ENCODE peak calls at places on chromosomes 7 and 10, in eight cellular contexts. K is AG08395; W is adipocyte; L is stromal cell of bone marrow; X is C1 segment of cervical spinal cord; U is Right ventricle myocardium superior; T is dermis microvascular lymphatic vessel endothelial cell; S is stimulated activated CD8-positive, alpha-beta memory T cell treated with anti-CD3 and anti-CD28 coated beads, Interleukin-2, amount 100 ng/mL, for 1 hour. J is an unnamed sample.

GRCh38 chr7:45663167-45663921 is 89.2 kb downstream of the ADCY1 start:
- DNase-seq in K (peak; percentile 48), T (no peak), X (no peak), S (no peak), L (no peak), W (peak; percentile 18), U (peak; percentile 49), J (peak; percentile 70)

GRCh38 chr7:44580945-44581344 is 1.1 kb downstream of the TMED4 start:
- DNase-seq in S (no peak), X (no peak), L (no peak), T (no peak), K (no peak), U (no peak), W (no peak), J (no peak)

GRCh38 chr7:23473848-23474097 is 3.5 kb upstream of the IGF2BP3 start:
- DNase-seq in W (no peak), U (no peak), K (no peak), T (no peak), X (no peak), S (no peak), L (no peak), J (no peak)

GRCh38 chr10:122730238-122730637 is 30.6 kb upstream of the C10orf120 start:
- DNase-seq in X (no peak), T (no peak), L (no peak), S (no peak), U (no peak), W (no peak), K (no peak), J (no peak)

GRCh38 chr10:71076473-71077142 is 135.8 kb upstream of the UNC5B start:
- DNase-seq in U (no peak), W (no peak), X (no peak), L (no peak), S (no peak), T (no peak), K (no peak), J (peak; percentile 59)

GRCh38 chr7:712601-713457 is 13.7 kb upstream of the DNAAF5 start:
- DNase-seq in K (no peak), L (no peak), U (no peak), X (no peak), S (no peak), W (no peak), T (no peak), J (no peak)

GRCh38 chr10:71887767-71888166 is 36.7 kb upstream of the PSAP start:
- DNase-seq in W (peak; percentile 8), U (no peak), X (no peak), K (no peak), L (no peak), S (no peak), T (no peak), J (no peak)

GRCh38 chr7:122770943-122771342 is 68.2 kb upstream of the RNF148 start:
- DNase-seq in W (no peak), L (no peak), X (no peak), T (no peak), U (no peak), K (no peak), S (no peak), J (no peak)

GRCh38 chr7:33698692-33699128 is 206.6 kb upstream of the BMPER start:
- DNase-seq in K (no peak), X (no peak), L (no peak), T (no peak), U (no peak), W (no peak), S (no peak), J (no peak)

GRCh38 chr10:34656676-34657075 is 158.4 kb downstream of the PARD3 start:
- DNase-seq in X (no peak), S (no peak), U (no peak), L (no peak), W (no peak), T (no peak), K (no peak), J (no peak)

GRCh38 chr10:16952010-16952550 is 134.9 kb upstream of the RSU1 start:
- DNase-seq in K (no peak), S (no peak), L (no peak), W (peak; percentile 30), T (peak; percentile 61), X (no peak), U (no peak), J (no peak)

GRCh38 chr7:81013036-81013435 is 94.2 kb upstream of the SEMA3C start:
- DNase-seq in K (peak; percentile 58), L (peak; percentile 69), U (no peak), X (no peak), S (no peak), T (no peak), W (peak; percentile 54), J (no peak)

GRCh38 chr10:6667679-6668270 is 87.7 kb upstream of the PRKCQ start:
- DNase-seq in K (peak; percentile 41), T (peak; percentile 41), W (peak; percentile 65), L (peak; percentile 4), S (no peak), X (no peak), U (no peak), J (peak; percentile 38)

GRCh38 chr10:3169271-3169670 is 3.3 kb downstream of the PITRM1 start:
- DNase-seq in K (no peak), S (no peak), T (no peak), U (no peak), X (no peak), W (no peak), L (no peak), J (no peak)

GRCh38 chr7:143299840-143300239 is 11.7 kb downstream of the CASP2 start:
- DNase-seq in W (peak; percentile 18), T (no peak), X (no peak), S (peak; percentile 9), K (no peak), U (peak; percentile 55), L (no peak), J (peak; percentile 57)

GRCh38 chr10:8659982-8660381 is 605.5 kb downstream of the GATA3 start:
- DNase-seq in K (no peak), S (no peak), X (no peak), U (no peak), L (no peak), T (no peak), W (no peak), J (no peak)

GRCh38 chr7:159031750-159032149 is 112.9 kb downstream of the VIPR2 start:
- DNase-seq in U (no peak), X (no peak), L (no peak), W (no peak), K (no peak), T (no peak), S (no peak), J (peak; percentile 24)

GRCh38 chr7:92678291-92678920 is 88.2 kb upstream of the FAM133B start:
- DNase-seq in L (no peak), W (no peak), K (no peak), S (no peak), U (no peak), T (no peak), X (no peak), J (no peak)

GRCh38 chr10:42980553-42981357 is 96.1 kb upstream of the RET start:
- DNase-seq in S (no peak), U (peak; percentile 13), W (no peak), X (no peak), T (no peak), K (no peak), L (no peak), J (peak; percentile 18)

GRCh38 chr7:70210200-70210960 is 612.1 kb downstream of the AUTS2 start:
- DNase-seq in S (no peak), U (no peak), W (no peak), K (no peak), T (no peak), L (no peak), X (no peak), J (no peak)

GRCh38 chr7:129363-130221 is 62.8 kb upstream of the FAM20C start:
- DNase-seq in W (peak; percentile 5), T (no peak), K (peak; percentile 49), U (peak; percentile 60), X (no peak), S (no peak), L (peak; percentile 70), J (no peak)

GRCh38 chr7:5282464-5283316 is at the start of gene SLC29A4:
- DNase-seq in X (no peak), S (no peak), W (peak; percentile 71), U (peak; percentile 66), K (no peak), T (no peak), L (no peak), J (no peak)